ENCODE peak calls at places on chromosome 18, in eight cellular contexts. C is dorsolateral prefrontal cortex; D is trophoblast cell; Y is CD8-positive, alpha-beta memory T cell; A is cardiac muscle cell; P is tibial artery; V is stomach; K is GM23248. Q is an unnamed sample.

GRCh38 chr18:23137788-23138216 is 2.5 kb downstream of the CABLES1 start:
- DNase-seq in C (no peak), D (no peak), Y (no peak), A (no peak), P (no peak), V (no peak), K (no peak), Q (no peak)

GRCh38 chr18:56202567-56203136 is 435.7 kb downstream of the TXNL1 start:
- DNase-seq in C (no peak), D (no peak), Y (no peak), A (no peak), P (no peak), V (no peak), K (peak), Q (no peak)

GRCh38 chr18:5900249-5900648 is 4.9 kb upstream of the TMEM200C start:
- DNase-seq in C (no peak), D (peak), Y (no peak), A (no peak), P (no peak), V (no peak), K (no peak), Q (no peak)

GRCh38 chr18:79554321-79554720 is 125.3 kb upstream of the CTDP1 start:
- DNase-seq in C (no peak), D (no peak), Y (no peak), A (no peak), P (peak), V (no peak), K (no peak), Q (peak)

GRCh38 chr18:26479686-26480079 is 68.7 kb downstream of the KCTD1 start:
- DNase-seq in C (no peak), D (no peak), Y (no peak), A (no peak), P (no peak), V (no peak), K (peak), Q (peak)

GRCh38 chr18:70037453-70038061 is 89.9 kb upstream of the CD226 start:
- DNase-seq in C (no peak), D (peak), Y (no peak), A (no peak), P (no peak), V (no peak), K (no peak), Q (no peak)

GRCh38 chr18:48783616-48784520 is 166.9 kb downstream of the SMAD7 start:
- DNase-seq in C (no peak), D (no peak), Y (no peak), A (no peak), P (no peak), V (no peak), K (no peak), Q (no peak)

GRCh38 chr18:48697441-48697840 is 158.6 kb downstream of the CTIF start:
- DNase-seq in C (no peak), D (no peak), Y (no peak), A (no peak), P (no peak), V (no peak), K (no peak), Q (no peak)

GRCh38 chr18:64710105-64710861 is 561.4 kb upstream of the LINC00305 start:
- DNase-seq in C (no peak), D (no peak), Y (no peak), A (no peak), P (no peak), V (no peak), K (no peak), Q (no peak)

GRCh38 chr18:10442551-10442971 is 11.9 kb upstream of the APCDD1 start:
- DNase-seq in C (peak), D (no peak), Y (no peak), A (no peak), P (no peak), V (no peak), K (no peak), Q (no peak)
- H3K27ac ChIP-seq in C (peak), D (no peak), Y (no peak), A (no peak), P (no peak), V (no peak), K (no peak), Q (no peak)

GRCh38 chr18:12295389-12296086 is 12.5 kb upstream of the TUBB6 start:
- DNase-seq in C (no peak), D (no peak), Y (no peak), A (no peak), P (no peak), V (no peak), K (no peak), Q (peak)

GRCh38 chr18:12296087-12296403 is 12.0 kb upstream of the TUBB6 start:
- DNase-seq in C (no peak), D (no peak), Y (no peak), A (no peak), P (peak), V (no peak), K (peak), Q (no peak)

GRCh38 chr18:12293831-12294230 is 14.2 kb upstream of the TUBB6 start:
- DNase-seq in C (no peak), D (no peak), Y (no peak), A (no peak), P (peak), V (no peak), K (no peak), Q (no peak)

GRCh38 chr18:12299862-12300261 is 8.2 kb upstream of the TUBB6 start:
- DNase-seq in C (no peak), D (no peak), Y (no peak), A (no peak), P (peak), V (no peak), K (no peak), Q (no peak)

DNA sequence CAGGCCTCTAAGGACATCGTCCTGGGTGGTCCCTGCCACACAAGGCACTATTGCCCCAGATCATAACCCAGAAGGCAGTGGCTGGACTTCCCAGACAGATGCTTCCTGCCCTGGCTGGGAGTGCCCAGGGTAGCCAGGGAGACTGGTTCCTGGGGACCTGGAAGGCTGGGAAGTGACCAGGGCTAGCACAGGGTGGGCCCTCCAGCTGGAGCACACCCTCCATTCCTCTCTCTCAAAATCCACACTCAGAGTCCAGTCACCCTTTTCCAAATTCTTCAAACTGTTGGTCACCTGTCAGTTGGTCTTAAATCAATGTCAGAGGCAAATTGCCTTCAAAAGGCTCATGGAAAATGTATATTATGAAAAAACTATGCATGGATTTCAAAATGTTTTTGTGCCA is 11.6 kb upstream of the TUBB6 start:
- DNase-seq in C (no peak), D (no peak), Y (no peak), A (no peak), P (peak), V (no peak), K (no peak), Q (peak)
- H3K27ac ChIP-seq in C (no peak), D (no peak), Y (no peak), A (no peak), P (no peak), V (no peak), K (peak), Q (no peak)

DNA sequence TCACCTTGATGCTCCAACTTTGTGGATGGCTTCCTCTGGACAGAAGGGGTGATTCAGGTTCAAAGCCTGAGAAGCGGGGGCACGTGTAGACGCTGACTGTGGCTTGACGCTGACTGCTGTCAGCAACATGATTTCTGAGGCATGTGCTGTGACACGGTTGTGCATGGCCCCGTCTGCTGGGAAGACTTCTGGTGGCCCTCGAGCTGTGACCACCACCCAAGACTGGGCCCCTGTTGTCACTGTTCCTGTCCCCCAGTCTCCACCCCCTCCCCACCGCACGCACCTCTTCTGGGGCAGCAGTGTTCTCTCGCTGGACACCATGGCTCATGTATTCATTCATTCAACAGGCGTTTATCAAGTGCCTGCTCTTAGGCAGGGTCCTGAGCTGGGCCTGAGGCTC is 245.0 kb downstream of the FAM210A start:
- DNase-seq in C (no peak), D (no peak), Y (no peak), A (no peak), P (no peak), V (no peak), K (no peak), Q (no peak)
- H3K27ac ChIP-seq in C (no peak), D (no peak), Y (no peak), A (no peak), P (no peak), V (no peak), K (no peak), Q (no peak)

GRCh38 chr18:3793545-3793944 is 343.6 kb downstream of the TGIF1 start:
- DNase-seq in C (no peak), D (no peak), Y (no peak), A (no peak), P (no peak), V (no peak), K (peak), Q (no peak)

GRCh38 chr18:3794537-3795348 is 344.8 kb downstream of the TGIF1 start:
- DNase-seq in C (no peak), D (peak), Y (no peak), A (no peak), P (no peak), V (peak), K (peak), Q (no peak)

GRCh38 chr18:3791258-3791657 is 341.3 kb downstream of the TGIF1 start:
- DNase-seq in C (no peak), D (no peak), Y (no peak), A (no peak), P (no peak), V (no peak), K (no peak), Q (no peak)

GRCh38 chr18:3790702-3791101 is 340.7 kb downstream of the TGIF1 start:
- DNase-seq in C (no peak), D (no peak), Y (no peak), A (peak), P (no peak), V (no peak), K (no peak), Q (peak)

DNA sequence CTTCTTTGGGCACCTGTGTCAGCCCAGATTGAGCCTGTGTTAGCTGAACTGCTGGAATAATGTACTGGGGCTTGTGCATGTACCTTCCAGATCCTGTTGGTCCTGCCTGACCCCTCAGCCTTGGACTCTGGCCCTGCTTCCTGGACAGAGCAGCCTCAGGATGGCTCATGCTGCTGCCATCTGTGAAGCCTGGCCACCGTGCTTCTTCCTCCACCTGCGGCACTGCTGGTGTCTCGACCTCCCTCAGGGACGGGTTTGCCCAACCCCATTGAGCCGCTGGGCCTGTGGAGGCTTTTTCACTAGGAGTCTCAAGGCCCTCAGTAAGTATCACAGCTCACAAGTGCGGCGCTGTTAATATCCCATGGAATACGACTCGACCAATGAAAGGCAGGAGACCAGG is 342.7 kb downstream of the TGIF1 start:
- DNase-seq in C (no peak), D (peak), Y (no peak), A (no peak), P (no peak), V (no peak), K (no peak), Q (no peak)
- H3K27ac ChIP-seq in C (no peak), D (no peak), Y (no peak), A (no peak), P (no peak), V (no peak), K (no peak), Q (no peak)

GRCh38 chr18:46706968-46707367 is 49.9 kb downstream of the ST8SIA5 start:
- DNase-seq in C (no peak), D (peak), Y (no peak), A (no peak), P (no peak), V (no peak), K (peak), Q (no peak)
- H3K27ac ChIP-seq in C (peak), D (no peak), Y (no peak), A (no peak), P (no peak), V (no peak), K (no peak), Q (no peak)

GRCh38 chr18:12318857-12319256 is 10.8 kb downstream of the TUBB6 start:
- DNase-seq in C (no peak), D (no peak), Y (no peak), A (no peak), P (no peak), V (no peak), K (no peak), Q (no peak)
- H3K27ac ChIP-seq in C (no peak), D (no peak), Y (no peak), A (peak), P (peak), V (no peak), K (peak), Q (no peak)

GRCh38 chr18:68837665-68838390 is 39.9 kb downstream of the CCDC102B start:
- DNase-seq in C (no peak), D (no peak), Y (no peak), A (no peak), P (no peak), V (no peak), K (peak), Q (no peak)
- H3K27ac ChIP-seq in C (no peak), D (no peak), Y (no peak), A (no peak), P (no peak), V (no peak), K (peak), Q (peak)

DNA sequence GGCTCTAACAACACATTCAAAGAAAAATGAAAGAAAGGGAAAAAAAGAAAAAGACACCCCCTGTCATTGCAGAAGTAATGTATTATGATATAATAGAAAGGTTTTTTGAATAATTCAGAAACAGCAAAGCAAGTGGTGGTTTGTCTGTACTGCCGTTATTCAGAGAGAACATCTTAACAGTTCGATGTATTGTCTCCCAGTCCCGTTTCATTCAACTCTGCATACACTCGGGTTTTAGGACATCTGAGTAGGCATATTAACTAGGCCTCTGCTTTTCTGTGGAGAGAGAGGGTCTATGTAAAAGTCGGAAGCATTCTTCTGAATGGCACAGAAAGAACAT is 77.6 kb upstream of the TXNDC2 start:
- DNase-seq in C (no peak), D (no peak), Y (no peak), A (no peak), P (no peak), V (no peak), K (peak), Q (no peak)
- H3K27ac ChIP-seq in C (peak), D (no peak), Y (no peak), A (no peak), P (peak), V (no peak), K (no peak), Q (peak)

GRCh38 chr18:50374170-50374752 is 585 bp upstream of the SKA1 start:
- DNase-seq in C (no peak), D (no peak), Y (no peak), A (no peak), P (no peak), V (no peak), K (no peak), Q (no peak)

GRCh38 chr18:50373531-50373930 is 1.3 kb upstream of the SKA1 start:
- DNase-seq in C (no peak), D (no peak), Y (no peak), A (no peak), P (no peak), V (no peak), K (no peak), Q (no peak)

GRCh38 chr18:50372743-50373142 is 2.1 kb upstream of the SKA1 start:
- DNase-seq in C (no peak), D (no peak), Y (no peak), A (no peak), P (no peak), V (no peak), K (no peak), Q (no peak)

GRCh38 chr18:50377061-50377798 is 2.4 kb downstream of the SKA1 start:
- DNase-seq in C (no peak), D (peak), Y (no peak), A (no peak), P (no peak), V (no peak), K (no peak), Q (no peak)

DNA sequence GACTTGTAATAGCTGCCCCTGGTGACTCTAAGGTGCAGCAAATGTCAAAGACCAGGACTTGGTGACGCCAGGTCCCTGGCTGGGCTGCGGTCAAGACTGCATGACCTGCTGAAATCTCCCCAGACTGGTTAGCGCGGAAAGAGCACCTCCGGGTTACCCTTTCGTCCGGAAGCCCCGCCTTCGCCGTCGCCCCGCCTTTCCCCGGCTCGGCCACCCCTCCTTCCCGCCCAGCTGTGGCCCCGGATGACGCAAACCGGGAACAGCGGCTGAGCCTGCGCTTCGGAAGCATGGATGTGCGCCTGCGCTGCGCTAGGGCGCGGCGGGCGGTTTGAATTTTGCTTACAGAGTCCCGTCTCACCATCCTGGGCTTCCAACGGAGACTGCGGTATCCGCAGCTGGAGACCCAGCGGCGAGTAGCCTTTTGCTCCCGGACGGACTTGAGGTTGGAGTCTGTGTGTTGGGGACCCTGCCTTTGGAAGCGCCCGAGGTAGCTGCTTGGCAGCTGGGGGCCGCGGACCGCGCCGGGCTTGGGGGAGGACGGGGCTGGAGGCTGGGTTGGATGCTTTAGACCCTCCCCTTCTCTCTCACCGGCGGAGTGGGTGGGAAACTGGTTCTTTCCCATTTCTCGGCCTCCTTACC is at the start of gene SKA1:
- DNase-seq in C (peak), D (peak), Y (peak), A (peak), P (peak), V (peak), K (peak), Q (peak)
- H3K27ac ChIP-seq in C (peak), D (peak), Y (peak), A (peak), P (peak), V (peak), K (no peak), Q (peak)